ENCODE peak calls at places on chromosome 15, in five cellular contexts. T is AG10803; U is CD8-positive, alpha-beta memory T cell; J is neural progenitor cell; D is astrocyte. H is an unnamed sample.

GRCh38 chr15:97490429-97490828 is 470.1 kb upstream of the ARRDC4 start:
- DNase-seq in T (no peak), U (no peak), J (peak), D (no peak), H (no peak)

GRCh38 chr15:85125056-85125661 is 143.5 kb downstream of the PDE8A start:
- DNase-seq in T (peak), U (no peak), J (no peak), D (peak), H (peak)

GRCh38 chr15:88108991-88109390 is 147.5 kb downstream of the NTRK3 start:
- DNase-seq in T (no peak), U (no peak), J (no peak), D (no peak), H (no peak)

GRCh38 chr15:70580958-70581357 is 182.4 kb downstream of the UACA start:
- DNase-seq in T (no peak), U (no peak), J (no peak), D (no peak), H (no peak)

GRCh38 chr15:35618260-35619188 is 72.6 kb upstream of the DPH6 start:
- DNase-seq in T (peak), U (no peak), J (no peak), D (peak), H (peak)

GRCh38 chr15:77022646-77023575 is 28.0 kb downstream of the PSTPIP1 start:
- DNase-seq in T (no peak), U (no peak), J (no peak), D (no peak), H (no peak)

GRCh38 chr15:72481015-72481659 is 7.0 kb downstream of the ARIH1 start:
- DNase-seq in T (no peak), U (no peak), J (no peak), D (no peak), H (no peak)

GRCh38 chr15:79091204-79091867 is 756 bp upstream of the RASGRF1 start:
- DNase-seq in T (no peak), U (no peak), J (peak), D (no peak), H (peak)

GRCh38 chr15:89898628-89899302 is 5.0 kb upstream of the AP3S2 start:
- DNase-seq in T (peak), U (no peak), J (peak), D (peak), H (peak)

GRCh38 chr15:49809894-49810594 is 189.2 kb downstream of the DTWD1 start:
- DNase-seq in T (no peak), U (no peak), J (no peak), D (no peak), H (no peak)

GRCh38 chr15:25368855-25369254 is 70.0 kb downstream of the UBE3A start:
- DNase-seq in T (peak), U (no peak), J (no peak), D (peak), H (no peak)

GRCh38 chr15:101438482-101439284 is 50.8 kb downstream of the PCSK6 start:
- DNase-seq in T (no peak), U (no peak), J (no peak), D (no peak), H (no peak)

GRCh38 chr15:33028495-33028894 is 166.0 kb downstream of the FMN1 start:
- DNase-seq in T (peak), U (no peak), J (no peak), D (no peak), H (peak)

GRCh38 chr15:78914027-78914764 is 30.6 kb downstream of the CTSH start:
- DNase-seq in T (peak), U (no peak), J (peak), D (peak), H (peak)

GRCh38 chr15:48963524-48964113 is at the start of gene SHC4:
- DNase-seq in T (peak), U (no peak), J (peak), D (peak), H (peak)

GRCh38 chr15:101046826-101047225 is 127.7 kb downstream of the LRRK1 start:
- DNase-seq in T (no peak), U (no peak), J (no peak), D (no peak), H (peak)

GRCh38 chr15:28967071-28967470 is 81.3 kb downstream of the APBA2 start:
- DNase-seq in T (no peak), U (no peak), J (no peak), D (peak), H (no peak)

GRCh38 chr15:72554471-72555425 is 80.6 kb downstream of the ARIH1 start:
- DNase-seq in T (peak), U (no peak), J (no peak), D (peak), H (peak)

GRCh38 chr15:43871835-43872234 is 45.0 kb downstream of the WDR76 start:
- DNase-seq in T (no peak), U (no peak), J (no peak), D (no peak), H (no peak)
- H3K4me3 ChIP-seq in T (no peak), U (no peak), J (no peak), D (no peak), H (no peak)

DNA sequence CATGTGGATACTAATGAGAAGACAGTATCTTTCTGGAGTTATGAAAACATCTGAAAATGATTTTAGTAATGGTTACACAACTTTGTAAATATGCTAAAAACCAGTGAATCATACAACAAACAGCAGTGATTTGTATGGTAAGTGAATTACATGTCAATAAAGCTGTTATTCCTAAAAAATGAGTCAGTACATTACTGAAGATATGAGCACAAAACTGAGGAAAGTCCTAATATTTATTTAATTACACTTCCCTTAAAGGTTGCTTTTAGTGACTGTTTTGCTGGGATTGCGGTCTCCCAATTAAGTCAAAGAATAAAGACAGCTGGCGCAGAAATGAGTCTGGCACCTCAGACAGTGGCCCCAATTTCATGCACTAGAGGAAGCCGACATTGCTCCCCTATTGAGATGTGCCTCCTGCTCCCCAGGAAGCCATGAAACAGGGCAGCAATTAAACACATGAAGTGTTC is 50.9 kb upstream of the FSIP1 start:
- DNase-seq in T (peak), U (no peak), J (no peak), D (peak), H (peak)
- H3K4me3 ChIP-seq in T (no peak), U (no peak), J (no peak), D (peak), H (peak)

DNA sequence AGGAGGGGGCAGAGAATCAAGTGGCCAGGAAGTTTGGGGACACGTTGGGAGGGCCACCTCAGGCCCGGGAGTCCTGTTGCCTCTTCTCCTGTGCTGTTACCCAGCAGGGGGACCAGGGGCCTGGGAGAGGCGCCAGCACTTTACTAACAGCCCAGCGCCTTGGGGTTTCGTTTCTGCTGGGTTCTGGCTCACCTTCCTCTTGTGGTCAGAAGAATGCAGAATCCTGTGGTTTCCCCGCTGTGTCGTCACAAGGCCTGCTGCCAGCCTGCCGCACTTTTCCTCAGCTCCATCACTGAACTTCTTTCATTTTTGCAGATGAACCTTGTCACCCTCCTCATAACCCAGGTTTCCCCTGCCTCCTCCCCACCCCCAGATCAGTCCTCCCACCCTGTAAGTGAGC is 67.7 kb downstream of the SLC30A4 start:
- DNase-seq in T (peak), U (peak), J (no peak), D (peak), H (peak)
- H3K4me3 ChIP-seq in T (no peak), U (peak), J (no peak), D (no peak), H (no peak)

GRCh38 chr15:59438891-59439290 is 905 bp downstream of the FAM81A start:
- DNase-seq in T (peak), U (no peak), J (peak), D (no peak), H (peak)

GRCh38 chr15:59436774-59437472 is 1.1 kb upstream of the FAM81A start:
- DNase-seq in T (no peak), U (no peak), J (peak), D (no peak), H (no peak)

GRCh38 chr15:59439571-59439970 is 1.6 kb downstream of the FAM81A start:
- DNase-seq in T (no peak), U (no peak), J (no peak), D (no peak), H (no peak)

GRCh38 chr15:59437473-59437776 is 561 bp upstream of the FAM81A start:
- DNase-seq in T (no peak), U (no peak), J (no peak), D (no peak), H (no peak)

GRCh38 chr15:59437777-59438574 is at the start of gene FAM81A:
- DNase-seq in T (peak), U (no peak), J (peak), D (peak), H (peak)
- H3K4me3 ChIP-seq in T (peak), U (peak), J (peak), D (peak), H (peak)

GRCh38 chr15:66685638-66686150 is 16.3 kb upstream of the SMAD6 start:
- DNase-seq in T (no peak), U (no peak), J (no peak), D (no peak), H (peak)
- H3K4me3 ChIP-seq in T (no peak), U (no peak), J (no peak), D (no peak), H (no peak)

GRCh38 chr15:65630760-65631159 is 9.0 kb downstream of the SLC24A1 start:
- DNase-seq in T (no peak), U (no peak), J (no peak), D (no peak), H (no peak)
- H3K4me3 ChIP-seq in T (no peak), U (no peak), J (no peak), D (no peak), H (no peak)

DNA sequence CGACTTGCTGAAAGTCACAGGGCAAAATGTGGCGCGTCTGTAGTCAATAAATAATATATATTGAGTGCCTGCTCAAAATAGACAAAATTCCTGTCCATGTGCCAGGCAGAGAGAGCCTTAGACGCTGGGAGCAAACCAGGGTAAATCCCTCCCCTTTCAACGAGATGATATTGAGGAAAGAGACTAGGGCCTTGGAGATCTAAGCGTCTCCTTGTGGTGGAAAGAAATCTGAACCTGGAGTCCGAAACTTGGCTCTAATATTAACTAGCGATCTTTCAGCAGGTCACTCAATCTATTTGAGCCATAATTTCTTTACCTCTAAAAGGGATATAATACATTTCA is 348 bp upstream of the DPP8 start:
- DNase-seq in T (no peak), U (no peak), J (no peak), D (no peak), H (peak)
- H3K4me3 ChIP-seq in T (no peak), U (peak), J (peak), D (peak), H (peak)

GRCh38 chr15:51218249-51218648 is 120.1 kb downstream of the CYP19A1 start:
- DNase-seq in T (peak), U (no peak), J (no peak), D (peak), H (peak)

GRCh38 chr15:51212239-51212638 is 117.5 kb upstream of the TNFAIP8L3 start:
- DNase-seq in T (no peak), U (no peak), J (no peak), D (no peak), H (no peak)

GRCh38 chr15:51212909-51213308 is 118.2 kb upstream of the TNFAIP8L3 start:
- DNase-seq in T (no peak), U (no peak), J (no peak), D (no peak), H (no peak)
- H3K4me3 ChIP-seq in T (no peak), U (no peak), J (no peak), D (no peak), H (no peak)

DNA sequence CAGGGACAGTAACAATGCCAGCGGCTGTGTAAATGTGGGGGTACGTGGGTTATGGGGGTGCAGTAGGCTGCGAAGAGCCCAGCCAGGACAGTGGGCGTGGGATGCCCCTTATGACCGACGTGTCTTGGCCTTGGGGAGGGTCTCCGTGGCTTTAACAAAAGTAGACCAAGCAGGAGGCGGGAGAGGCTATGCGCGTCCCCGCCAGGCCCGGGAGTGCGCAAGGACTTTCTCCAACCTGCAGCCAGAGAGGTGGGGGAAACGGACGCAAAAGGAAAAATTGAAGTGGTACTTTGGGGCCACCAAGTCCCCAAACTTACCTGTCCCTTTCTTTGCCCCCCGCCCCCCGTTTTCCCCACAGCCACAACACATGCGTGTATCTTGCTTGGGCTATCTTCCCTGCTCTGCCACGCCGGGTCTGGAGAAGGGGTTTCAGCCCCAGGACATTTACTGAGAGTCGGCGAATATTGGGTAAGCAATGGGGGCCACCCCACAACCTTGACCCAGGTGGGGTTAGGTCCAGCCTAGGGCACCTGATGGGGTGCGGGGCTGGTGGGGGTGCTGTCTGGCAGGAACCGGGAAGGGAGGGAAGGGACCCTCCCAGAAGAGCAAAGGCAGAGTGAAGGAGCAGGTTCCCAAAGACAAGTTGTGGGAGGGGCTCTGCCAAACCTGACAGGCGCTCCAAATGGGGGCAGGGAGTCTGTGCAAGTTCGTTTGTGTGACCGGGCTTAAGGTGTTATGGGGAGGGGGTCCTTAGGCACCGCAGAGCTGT is 647 bp downstream of the ISLR2 start:
- DNase-seq in T (no peak), U (no peak), J (no peak), D (no peak), H (no peak)
- H3K4me3 ChIP-seq in T (no peak), U (no peak), J (no peak), D (no peak), H (no peak)